ENCODE peak calls at places on chromosomes 7 and 10, in seven cellular contexts. X, M, Y, V, J, W and N are unnamed samples.

GRCh38 chr10:29533696-29534285 is 101.0 kb downstream of the SVIL start:
- DNase-seq in J (no peak), Y (no peak), M (peak; percentile 14), V (no peak), W (no peak), X (no peak), N (no peak)

GRCh38 chr10:14253711-14254110 is 77.0 kb downstream of the FRMD4A start:
- DNase-seq in W (no peak), X (no peak), M (no peak), Y (no peak), V (no peak), J (no peak), N (no peak)

GRCh38 chr10:24843256-24843655 is 109.2 kb downstream of the PRTFDC1 start:
- DNase-seq in X (no peak), Y (no peak), M (no peak), W (no peak), J (no peak), V (no peak), N (no peak)

GRCh38 chr10:28105561-28105960 is 106.7 kb upstream of the ODAD2 start:
- DNase-seq in X (no peak), W (no peak), J (no peak), Y (no peak), V (no peak), M (no peak), N (no peak)

GRCh38 chr10:132452216-132452650 is 55.2 kb downstream of the PWWP2B start:
- DNase-seq in W (no peak), X (no peak), Y (no peak), V (no peak), J (no peak), M (no peak), N (no peak)

GRCh38 chr7:27781188-27781587 is 41.2 kb downstream of the TAX1BP1 start:
- DNase-seq in X (no peak), V (no peak), M (no peak), W (no peak), Y (no peak), J (no peak), N (no peak)

GRCh38 chr10:134205-134742 is 981 bp upstream of the ZMYND11 start:
- DNase-seq in Y (no peak), M (peak; percentile 31), V (peak; percentile 6), X (no peak), J (peak; percentile 11), W (no peak), N (no peak)

GRCh38 chr7:32200593-32200992 is 130.4 kb upstream of the PDE1C start:
- DNase-seq in J (no peak), Y (no peak), V (no peak), W (no peak), M (no peak), X (no peak), N (no peak)

GRCh38 chr10:97401455-97401919 is 347 bp upstream of the RRP12 start:
- DNase-seq in Y (no peak), J (no peak), X (no peak), M (no peak), V (no peak), W (no peak), N (no peak)

GRCh38 chr7:28260969-28261368 is 80.4 kb upstream of the JAZF1 start:
- DNase-seq in Y (no peak), W (no peak), V (no peak), M (no peak), X (no peak), J (no peak), N (no peak)

GRCh38 chr10:31602541-31603244 is 283.7 kb downstream of the ZEB1 start:
- DNase-seq in X (peak; percentile 86), V (peak; percentile 73), J (no peak), Y (no peak), W (no peak), M (no peak), N (no peak)

GRCh38 chr10:78009662-78010061 is 19.7 kb downstream of the POLR3A start:
- DNase-seq in X (no peak), J (no peak), Y (no peak), M (no peak), W (no peak), V (no peak), N (no peak)

GRCh38 chr7:40400525-40400924 is 265.7 kb downstream of the SUGCT start:
- DNase-seq in V (no peak), J (no peak), M (no peak), W (no peak), X (no peak), Y (no peak), N (no peak)

GRCh38 chr10:124944982-124945381 is 3.1 kb downstream of the ZRANB1 start:
- DNase-seq in M (no peak), J (no peak), Y (no peak), V (peak; percentile 52), W (no peak), X (peak; percentile 7), N (no peak)

GRCh38 chr10:124296813-124297788 is 121.6 kb downstream of the OAT start:
- DNase-seq in W (no peak), Y (no peak), M (no peak), V (no peak), J (no peak), X (no peak), N (no peak)

GRCh38 chr10:63346015-63346441 is 119.7 kb downstream of the JMJD1C start:
- DNase-seq in X (no peak), Y (peak; percentile 49), J (no peak), W (no peak), M (no peak), V (peak; percentile 59), N (no peak)

GRCh38 chr7:130444230-130444629 is 3.4 kb upstream of the CEP41 start:
- DNase-seq in J (no peak), W (no peak), X (no peak), M (no peak), V (peak; percentile 63), Y (no peak), N (peak; percentile 74)